ENCODE peak calls at places on chromosomes 2 and 18, in five cellular contexts. F is activated CD4-positive, alpha-beta T cell treated with anti-CD3 and anti-CD28 coated beads for 4 hours; U is Calu3; D is fibroblast of lung; V is ELF-1. A is an unnamed sample.

GRCh38 chr2:235077046-235077445 is 125.2 kb downstream of the SH3BP4 start:
- DNase-seq in F (no peak), U (no peak), D (no peak), V (no peak), A (no peak)

GRCh38 chr2:222714361-222715256 is 43.2 kb downstream of the MOGAT1 start:
- DNase-seq in F (no peak), U (no peak), D (peak; percentile 82), V (no peak), A (peak; percentile 31)

GRCh38 chr2:28750316-28751101 is 1.1 kb upstream of the PPP1CB start:
- DNase-seq in F (peak; percentile 46), U (peak; percentile 6), D (peak; percentile 48), V (no peak), A (no peak)

GRCh38 chr2:54708584-54709340 is 14.7 kb upstream of the EML6 start:
- DNase-seq in F (no peak), U (peak; percentile 54), D (no peak), V (peak; percentile 75), A (peak; percentile 58)

GRCh38 chr2:101001713-101002561 is at the start of gene RPL31:
- DNase-seq in F (peak; percentile 98), U (peak; percentile 96), D (peak; percentile 98), V (peak; percentile 97), A (peak; percentile 99)

GRCh38 chr2:191171708-191172355 is 21.0 kb upstream of the STAT4 start:
- DNase-seq in F (no peak), U (no peak), D (peak; percentile 90), V (no peak), A (no peak)

GRCh38 chr18:77057043-77057442 is 75.5 kb downstream of the MBP start:
- DNase-seq in F (no peak), U (no peak), D (peak; percentile 49), V (no peak), A (peak; percentile 58)

GRCh38 chr2:223019390-223019930 is 32.5 kb upstream of the KCNE4 start:
- DNase-seq in F (no peak), U (no peak), D (no peak), V (no peak), A (no peak)

GRCh38 chr2:153871231-153872221 is at the start of gene GALNT13:
- DNase-seq in F (no peak), U (no peak), D (peak; percentile 65), V (peak; percentile 91), A (peak; percentile 61)

GRCh38 chr2:1817256-1818127 is 73.2 kb upstream of the PXDN start:
- DNase-seq in F (peak; percentile 29), U (peak; percentile 26), D (peak; percentile 98), V (peak; percentile 92), A (peak; percentile 82)

GRCh38 chr18:60508108-60508507 is 135.5 kb upstream of the MC4R start:
- DNase-seq in F (no peak), U (no peak), D (no peak), V (no peak), A (no peak)

GRCh38 chr2:204900487-204900886 is 355.2 kb downstream of the PARD3B start:
- DNase-seq in F (no peak), U (no peak), D (no peak), V (no peak), A (no peak)

GRCh38 chr2:190036071-190036470 is 26.5 kb downstream of the MSTN start:
- DNase-seq in F (no peak), U (no peak), D (no peak), V (no peak), A (no peak)